ENCODE peak calls at places on chromosomes 3 and 15, in eight cellular contexts. S, Y, G, Q, J, F, U and R are unnamed samples.

GRCh38 chr15:50247819-50248650 is 17.5 kb downstream of the HDC start:
- DNase-seq in S (no peak), Y (peak; percentile 67), G (no peak), Q (peak; percentile 33), J (no peak), F (no peak), U (peak; percentile 27), R (peak; percentile 84)

GRCh38 chr3:61417352-61417751 is 144.0 kb upstream of the PTPRG start:
- DNase-seq in S (no peak), Y (no peak), G (no peak), Q (no peak), J (no peak), F (no peak), U (no peak), R (no peak)

GRCh38 chr3:139292933-139293664 is 50.7 kb upstream of the MRPS22 start:
- DNase-seq in S (no peak), Y (no peak), G (peak; percentile 21), Q (no peak), J (no peak), F (no peak), U (no peak), R (no peak)

GRCh38 chr15:48641416-48641815 is 4.1 kb downstream of the FBN1 start:
- DNase-seq in S (no peak), Y (no peak), G (peak; percentile 9), Q (no peak), J (no peak), F (no peak), U (no peak), R (no peak)

GRCh38 chr3:65999606-66000005 is 39.1 kb downstream of the MAGI1 start:
- DNase-seq in S (no peak), Y (no peak), G (no peak), Q (no peak), J (no peak), F (no peak), U (no peak), R (no peak)

GRCh38 chr15:22948056-22948455 is 32.1 kb downstream of the CYFIP1 start:
- DNase-seq in S (no peak), Y (no peak), G (no peak), Q (no peak), J (no peak), F (no peak), U (no peak), R (no peak)

GRCh38 chr15:80176443-80176842 is 23.6 kb downstream of the FAH start:
- DNase-seq in S (no peak), Y (no peak), G (no peak), Q (no peak), J (no peak), F (no peak), U (no peak), R (no peak)

GRCh38 chr3:135862361-135862760 is 103.2 kb upstream of the PPP2R3A start:
- DNase-seq in S (no peak), Y (no peak), G (no peak), Q (no peak), J (no peak), F (no peak), U (no peak), R (no peak)

GRCh38 chr3:187507266-187507665 is 139.1 kb downstream of the RTP4 start:
- DNase-seq in S (no peak), Y (no peak), G (no peak), Q (no peak), J (no peak), F (no peak), U (no peak), R (no peak)

GRCh38 chr3:112302881-112303761 is 9.1 kb upstream of the SLC9C1 start:
- DNase-seq in S (no peak), Y (no peak), G (no peak), Q (no peak), J (no peak), F (no peak), U (no peak), R (no peak)

GRCh38 chr3:117150628-117151027 is 441.0 kb downstream of the TUSC7 start:
- DNase-seq in S (no peak), Y (no peak), G (peak; percentile 14), Q (no peak), J (no peak), F (no peak), U (no peak), R (no peak)

GRCh38 chr3:103169289-103169688 is 734.5 kb downstream of the ZPLD1 start:
- DNase-seq in S (no peak), Y (no peak), G (no peak), Q (no peak), J (no peak), F (no peak), U (no peak), R (no peak)

GRCh38 chr3:36032180-36032895 is 348.0 kb upstream of the STAC start:
- DNase-seq in S (no peak), Y (no peak), G (no peak), Q (no peak), J (no peak), F (no peak), U (no peak), R (no peak)

GRCh38 chr3:185021326-185021725 is 131.5 kb downstream of the C3orf70 start:
- DNase-seq in S (no peak), Y (no peak), G (no peak), Q (no peak), J (no peak), F (no peak), U (no peak), R (no peak)

GRCh38 chr3:46360904-46361303 is 7.0 kb downstream of the CCR2 start:
- DNase-seq in S (no peak), Y (no peak), G (no peak), Q (no peak), J (peak; percentile 20), F (peak; percentile 16), U (no peak), R (no peak)

GRCh38 chr3:45333549-45333948 is 54.8 kb upstream of the LARS2 start:
- DNase-seq in S (no peak), Y (no peak), G (no peak), Q (no peak), J (no peak), F (no peak), U (no peak), R (no peak)

GRCh38 chr15:51203797-51204196 is 109.1 kb upstream of the TNFAIP8L3 start:
- DNase-seq in S (no peak), Y (no peak), G (peak; percentile 19), Q (no peak), J (no peak), F (no peak), U (no peak), R (no peak)